ENCODE peak calls at places on chromosomes 1 and 21, in seven cellular contexts. I is transverse colon, B is H1, M is stomach, F is IMR-90, Z is body of pancreas, N is Peyer's patch. X is an unnamed sample.

GRCh38 chr1:24498589-24498988 is 4.0 kb upstream of the RCAN3 start:
- DNase-seq in F (no peak), Z (no peak), B (no peak), M (no peak), N (no peak), I (no peak), X (no peak)

GRCh38 chr1:36248250-36248894 is 24.1 kb downstream of the THRAP3 start:
- DNase-seq in B (no peak), M (peak; percentile 62), Z (peak; percentile 67), I (peak; percentile 53), N (peak; percentile 84), F (peak; percentile 93), X (no peak)

GRCh38 chr1:39819091-39819812 is 30.6 kb upstream of the BMP8B start:
- DNase-seq in N (peak; percentile 63), B (no peak), M (peak; percentile 56), I (peak; percentile 85), F (no peak), Z (no peak), X (no peak)

GRCh38 chr1:182674346-182675246 is 9.8 kb downstream of the RGS8 start:
- DNase-seq in I (no peak), M (no peak), F (no peak), N (no peak), B (no peak), Z (no peak), X (no peak)

GRCh38 chr1:70204578-70204977 is 801 bp downstream of the LRRC40 start:
- DNase-seq in Z (no peak), B (no peak), N (no peak), I (no peak), M (no peak), F (peak; percentile 6), X (no peak)

GRCh38 chr21:17119466-17120297 is 393.2 kb upstream of the CXADR start:
- DNase-seq in F (no peak), M (no peak), B (peak; percentile 21), Z (no peak), I (no peak), N (no peak), X (no peak)

GRCh38 chr1:182684128-182684828 is at the start of gene RGS8:
- DNase-seq in Z (no peak), F (no peak), M (no peak), I (no peak), B (no peak), N (no peak), X (no peak)

GRCh38 chr1:160675641-160676410 is 29.0 kb upstream of the SLAMF1 start:
- DNase-seq in I (peak; percentile 81), N (peak; percentile 91), Z (peak; percentile 76), B (peak; percentile 43), M (peak; percentile 72), F (peak; percentile 51), X (no peak)

GRCh38 chr1:216670118-216670870 is 52.9 kb downstream of the ESRRG start:
- DNase-seq in F (peak; percentile 54), I (no peak), N (no peak), B (no peak), M (no peak), Z (no peak), X (no peak)

GRCh38 chr1:151975311-151976014 is 18.2 kb downstream of the S100A10 start:
- DNase-seq in Z (no peak), F (no peak), M (no peak), I (no peak), N (no peak), B (no peak), X (no peak)

GRCh38 chr1:116390195-116390594 is 17.2 kb downstream of the ATP1A1 start:
- DNase-seq in M (no peak), I (no peak), Z (no peak), B (no peak), N (no peak), F (no peak), X (no peak)

GRCh38 chr1:24275510-24275909 is 43.6 kb upstream of the GRHL3 start:
- DNase-seq in I (no peak), M (no peak), B (no peak), F (peak; percentile 42), N (no peak), Z (no peak), X (no peak)

GRCh38 chr1:58773406-58773840 is 10.4 kb downstream of the JUN start:
- DNase-seq in B (no peak), Z (peak; percentile 90), M (peak; percentile 76), F (peak; percentile 84), N (peak; percentile 54), I (peak; percentile 35), X (peak; percentile 45)

GRCh38 chr1:209012443-209013196 is 570.9 kb upstream of the CAMK1G start:
- DNase-seq in B (no peak), N (no peak), F (no peak), Z (peak; percentile 23), I (no peak), M (no peak), X (no peak)

GRCh38 chr1:92924501-92924900 is 36.8 kb downstream of the DIPK1A start:
- DNase-seq in N (no peak), I (no peak), M (no peak), Z (no peak), F (no peak), B (no peak), X (no peak)

GRCh38 chr1:55947446-55947845 is 631.9 kb downstream of the PLPP3 start:
- DNase-seq in I (no peak), N (no peak), F (no peak), B (no peak), Z (no peak), M (no peak), X (no peak)

GRCh38 chr21:26877015-26877414 is 31.8 kb upstream of the ADAMTS1 start:
- DNase-seq in B (no peak), F (no peak), N (no peak), Z (no peak), I (no peak), M (no peak), X (no peak)

GRCh38 chr1:82515650-82516049 is 714.9 kb downstream of the ADGRL2 start:
- DNase-seq in M (no peak), F (no peak), B (no peak), N (no peak), Z (no peak), I (no peak), X (no peak)

DNA sequence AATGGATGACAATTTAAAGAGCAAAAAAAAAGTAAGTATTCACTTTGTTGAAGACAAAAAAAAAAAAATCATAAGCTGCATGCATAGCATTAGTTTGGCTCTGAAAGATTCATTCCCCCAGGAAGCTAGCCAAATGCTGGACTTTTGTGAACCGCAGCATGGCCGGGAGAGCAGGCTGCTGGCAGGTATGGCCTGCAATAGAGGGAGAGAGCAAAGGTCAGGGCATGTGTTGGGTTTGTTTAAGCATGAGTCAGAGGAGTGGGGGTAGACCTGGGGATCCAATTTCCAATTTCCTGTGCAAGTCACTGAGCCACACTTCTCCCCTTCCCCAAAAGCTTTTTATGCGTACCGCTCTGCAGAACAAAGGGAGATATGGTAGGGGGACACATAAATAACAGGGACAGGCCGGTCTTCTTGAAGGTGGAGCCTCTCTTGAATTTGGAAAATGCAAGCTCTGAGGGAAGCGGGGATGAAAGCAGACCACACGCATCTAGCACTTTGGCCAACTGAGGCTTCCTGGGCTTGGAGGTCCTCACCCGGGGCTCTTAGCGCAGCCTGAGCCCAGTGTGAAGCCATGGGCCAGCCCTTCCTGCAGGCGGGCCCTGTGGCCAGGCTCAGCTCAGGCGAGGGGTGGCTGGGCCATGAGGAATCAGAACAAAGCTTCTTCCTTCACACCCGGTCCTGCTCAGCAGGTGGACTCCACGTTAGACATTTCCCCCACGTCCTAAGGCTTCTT is 171.1 kb downstream of the TOMM20 start:
- DNase-seq in N (peak; percentile 82), F (peak; percentile 93), M (peak; percentile 79), Z (peak; percentile 87), I (peak; percentile 73), B (peak; percentile 51), X (no peak)
- TF ChIP-seq POLR2A in N (no peak), F (no peak), M (no peak), Z (no peak), I (no peak), B (no peak), X (no peak)

GRCh38 chr1:38446936-38447335 is 400.3 kb upstream of the POU3F1 start:
- DNase-seq in M (no peak), F (no peak), I (no peak), N (no peak), Z (no peak), B (no peak), X (no peak)

GRCh38 chr1:38444770-38445442 is 398.3 kb upstream of the POU3F1 start:
- DNase-seq in Z (no peak), N (no peak), I (no peak), B (no peak), F (no peak), M (no peak), X (no peak)

GRCh38 chr1:38440402-38440801 is 393.8 kb upstream of the POU3F1 start:
- DNase-seq in I (no peak), F (no peak), Z (no peak), N (no peak), M (no peak), B (no peak), X (no peak)

DNA sequence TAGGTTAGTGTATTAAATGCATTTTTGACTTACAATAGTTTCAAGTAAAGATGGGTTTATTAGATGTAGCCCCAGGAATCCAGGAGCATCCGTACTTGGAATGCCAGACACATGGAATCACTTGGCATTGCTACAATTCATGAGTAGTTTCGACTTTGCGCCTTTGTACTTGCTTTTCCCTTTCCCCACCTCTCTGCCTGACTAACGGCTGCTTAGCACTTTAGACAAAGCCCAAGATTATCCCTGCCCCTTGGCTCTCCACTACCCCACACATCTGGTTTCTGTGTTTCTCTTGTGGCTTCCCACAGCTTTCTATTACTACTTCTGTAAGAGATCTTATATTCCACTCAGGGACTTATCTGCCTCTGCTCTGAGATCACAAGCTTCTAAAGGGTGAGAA is 397.7 kb upstream of the POU3F1 start:
- DNase-seq in I (no peak), B (no peak), F (peak; percentile 69), M (no peak), N (no peak), Z (no peak), X (no peak)
- H3K4me3 ChIP-seq in I (no peak overlapping the region), B (no peak overlapping the region), F (no peak overlapping the region), M (no peak overlapping the region), N (no peak overlapping the region), Z (no peak overlapping the region), X (no peak overlapping the region)

GRCh38 chr1:224433671-224434446 is 738 bp downstream of the WDR26 start:
- DNase-seq in M (peak; percentile 38), B (no peak), Z (peak; percentile 46), N (peak; percentile 66), F (no peak), I (peak; percentile 42), X (no peak)

GRCh38 chr1:224435999-224436398 is 1.4 kb upstream of the WDR26 start:
- DNase-seq in M (no peak), N (no peak), B (no peak), I (no peak), Z (no peak), F (no peak), X (no peak)

GRCh38 chr1:224434447-224435317 is at the start of gene WDR26:
- DNase-seq in M (peak; percentile 84), Z (peak; percentile 85), F (peak; percentile 80), N (peak; percentile 94), B (no peak), I (peak; percentile 87), X (peak; percentile 68)

GRCh38 chr1:224433041-224433670 is 1.4 kb downstream of the WDR26 start:
- DNase-seq in Z (peak; percentile 26), F (no peak), B (no peak), M (no peak), I (peak; percentile 20), N (no peak), X (no peak)

GRCh38 chr1:224435318-224435763 is 744 bp upstream of the WDR26 start:
- DNase-seq in B (no peak), Z (no peak), I (no peak), N (no peak), F (peak; percentile 95), M (no peak), X (no peak)
- TF ChIP-seq POLR2A in B (no peak), Z (no peak), I (no peak), N (no peak), F (peak; percentile 70), M (no peak), X (no peak)

GRCh38 chr1:215005078-215005477 is 77.5 kb upstream of the KCNK2 start:
- DNase-seq in F (peak; percentile 45), I (no peak), B (no peak), Z (no peak), M (peak; percentile 27), N (no peak), X (no peak)
- H3K4me3 ChIP-seq in F (no peak overlapping the region), I (no peak overlapping the region), B (no peak overlapping the region), Z (no peak overlapping the region), M (no peak overlapping the region), N (no peak overlapping the region), X (peak overlapping the region; percentile 20)

X was measured in breast epithelium.